ENCODE peak calls at places on chromosome 9, in ten cellular contexts. G, W, V, S, M, X, Q, R, P and F are unnamed samples.

GRCh38 chr9:137755261-137755927 is 122.2 kb upstream of the CACNA1B start:
- DNase-seq in Q (no peak), G (no peak), P (no peak), M (no peak), X (no peak), V (no peak), R (no peak), W (no peak), S (no peak), F (no peak)

GRCh38 chr9:91951944-91952520 is 2.0 kb upstream of the ROR2 start:
- DNase-seq in S (no peak), M (peak; percentile 76), Q (no peak), X (no peak), V (no peak), G (no peak), P (no peak), R (no peak), W (no peak), F (no peak)

GRCh38 chr9:2570615-2571479 is 50.7 kb upstream of the VLDLR start:
- DNase-seq in M (peak; percentile 93), G (peak; percentile 98), X (peak; percentile 88), W (no peak), S (peak; percentile 87), Q (peak; percentile 97), V (peak; percentile 99), R (peak; percentile 93), P (peak; percentile 83), F (peak; percentile 39)

GRCh38 chr9:107242073-107243063 is 40.7 kb upstream of the RAD23B start:
- DNase-seq in V (no peak), G (no peak), P (peak; percentile 36), S (no peak), M (no peak), X (no peak), W (no peak), Q (peak; percentile 72), R (peak; percentile 29), F (no peak)

GRCh38 chr9:89153618-89154017 is 25.0 kb downstream of the SHC3 start:
- DNase-seq in P (peak; percentile 91), W (no peak), G (no peak), Q (peak; percentile 45), X (peak; percentile 22), M (peak; percentile 61), R (peak; percentile 81), V (no peak), S (no peak), F (no peak)

GRCh38 chr9:88998911-88999310 is 7.6 kb downstream of the S1PR3 start:
- DNase-seq in M (peak; percentile 68), R (no peak), W (no peak), S (peak; percentile 63), P (peak; percentile 54), G (peak; percentile 79), V (no peak), Q (no peak), X (peak; percentile 76), F (peak; percentile 55)

GRCh38 chr9:21255538-21256212 is 15.9 kb upstream of the IFNA14 start:
- DNase-seq in R (no peak), X (no peak), Q (no peak), M (no peak), V (no peak), P (no peak), S (no peak), G (no peak), W (no peak), F (no peak)

GRCh38 chr9:114849450-114849849 is 43.6 kb upstream of the TNFSF15 start:
- DNase-seq in G (no peak), P (peak; percentile 65), M (no peak), X (no peak), V (no peak), R (no peak), Q (no peak), S (no peak), W (no peak), F (no peak)

GRCh38 chr9:104245925-104246324 is 151.8 kb downstream of the SMC2 start:
- DNase-seq in R (no peak), G (no peak), M (no peak), V (no peak), P (no peak), Q (no peak), X (no peak), S (no peak), W (no peak), F (no peak)

GRCh38 chr9:68798408-68798807 is 93.4 kb downstream of the PIP5K1B start:
- DNase-seq in G (no peak), X (no peak), R (no peak), Q (no peak), V (no peak), W (no peak), M (no peak), S (no peak), P (no peak), F (no peak)

GRCh38 chr9:129352157-129352870 is 174.3 kb upstream of the IER5L start:
- DNase-seq in M (peak; percentile 43), W (no peak), P (no peak), R (no peak), Q (no peak), G (no peak), V (no peak), X (peak; percentile 57), S (no peak), F (peak; percentile 16)

GRCh38 chr9:88270398-88270797 is 117.8 kb upstream of the SPIN1 start:
- DNase-seq in S (no peak), Q (peak; percentile 52), M (no peak), G (no peak), X (peak; percentile 31), R (peak; percentile 12), V (no peak), P (no peak), W (no peak), F (no peak)

GRCh38 chr9:127172066-127172707 is 49.8 kb upstream of the ANGPTL2 start:
- DNase-seq in G (no peak), P (peak; percentile 27), R (no peak), V (no peak), Q (no peak), X (peak; percentile 10), S (no peak), W (no peak), M (no peak), F (no peak)

GRCh38 chr9:89312154-89312616 is 1.2 kb downstream of the CKS2 start:
- DNase-seq in P (no peak), R (peak; percentile 23), M (peak; percentile 21), V (peak; percentile 39), W (no peak), X (peak; percentile 42), Q (no peak), S (no peak), G (no peak), F (no peak)

GRCh38 chr9:38423939-38424843 is at the start of gene IGFBPL1:
- DNase-seq in S (no peak), P (no peak), Q (no peak), V (peak; percentile 40), G (no peak), R (no peak), W (no peak), X (peak; percentile 74), M (peak; percentile 21), F (no peak)

GRCh38 chr9:122991370-122991830 is 42.1 kb upstream of the GPR21 start:
- DNase-seq in Q (peak; percentile 80), G (no peak), M (peak; percentile 92), S (no peak), V (peak; percentile 60), W (no peak), X (peak; percentile 43), R (peak; percentile 66), P (peak; percentile 90), F (no peak)

GRCh38 chr9:10052916-10053315 is 559.9 kb downstream of the PTPRD start:
- DNase-seq in V (no peak), Q (no peak), P (no peak), X (no peak), W (no peak), M (no peak), S (no peak), R (no peak), G (no peak), F (no peak)

GRCh38 chr9:116094846-116095245 is 58.7 kb upstream of the PAPPA start:
- DNase-seq in X (no peak), Q (no peak), P (no peak), M (no peak), W (no peak), V (no peak), S (no peak), G (no peak), R (peak; percentile 53), F (no peak)
- H3K27ac ChIP-seq in X (no peak overlapping the region), Q (no peak overlapping the region), P (no peak overlapping the region), M (no peak overlapping the region), W (no peak overlapping the region), V (no peak overlapping the region), S (no peak overlapping the region), G (no peak overlapping the region), R (peak overlapping the region; percentile 99), F (no peak overlapping the region)

GRCh38 chr9:35962126-35962906 is 4.4 kb upstream of the OR2S2 start:
- DNase-seq in R (peak; percentile 56), Q (no peak), M (peak; percentile 74), P (peak; percentile 77), X (no peak), V (peak; percentile 85), G (no peak), S (no peak), W (no peak), F (no peak)
- H3K4me3 ChIP-seq in R (no peak overlapping the region), Q (no peak overlapping the region), M (no peak overlapping the region), P (no peak overlapping the region), X (no peak overlapping the region), V (peak overlapping the region; percentile 55), G (peak overlapping the region; percentile 18), S (no peak overlapping the region), W (no peak overlapping the region), F (no peak overlapping the region)

DNA sequence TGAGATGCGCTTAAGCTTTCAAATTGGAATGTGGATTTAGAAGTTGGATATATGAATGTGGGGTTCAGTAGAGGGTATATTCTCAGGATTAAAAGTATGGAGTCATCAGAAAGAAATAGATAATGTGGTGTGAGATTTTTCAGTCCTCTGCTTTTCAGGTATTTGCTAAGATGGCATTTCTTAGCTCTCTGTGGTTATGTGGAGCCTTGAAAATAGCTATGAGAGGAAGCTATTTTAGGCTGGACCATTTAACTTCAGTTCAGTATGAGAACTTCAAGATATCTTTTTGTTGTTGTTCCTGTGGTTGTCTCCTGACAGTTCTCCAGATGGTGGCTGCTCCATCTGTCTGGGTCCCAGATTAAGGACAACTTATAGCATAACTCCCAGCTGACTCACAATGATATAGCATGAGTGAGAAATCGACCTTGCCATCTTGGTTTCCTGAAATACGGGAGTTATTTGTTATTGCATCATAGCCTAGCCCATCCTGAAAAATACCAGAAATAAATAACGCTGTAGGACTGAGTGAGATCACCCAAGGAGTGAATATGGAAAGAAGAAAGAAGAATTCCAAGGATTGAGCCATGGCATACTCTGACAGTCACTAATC is 461.5 kb downstream of the ANXA1 start:
- DNase-seq in X (no peak), M (peak; percentile 39), P (peak; percentile 98), S (no peak), V (no peak), W (no peak), G (no peak), Q (no peak), R (no peak), F (no peak)
- H3K4me1 ChIP-seq in X (no peaks in the 10 kb centered on the region), M (no peaks in the 10 kb centered on the region), P (no peaks in the 10 kb centered on the region), S (no peaks in the 10 kb centered on the region), V (no peaks in the 10 kb centered on the region), W (no peaks in the 10 kb centered on the region), G (no peaks in the 10 kb centered on the region), Q (peaks cover 7% of the 10 kb centered on the region), R (no peaks in the 10 kb centered on the region), F (no peaks in the 10 kb centered on the region)

DNA sequence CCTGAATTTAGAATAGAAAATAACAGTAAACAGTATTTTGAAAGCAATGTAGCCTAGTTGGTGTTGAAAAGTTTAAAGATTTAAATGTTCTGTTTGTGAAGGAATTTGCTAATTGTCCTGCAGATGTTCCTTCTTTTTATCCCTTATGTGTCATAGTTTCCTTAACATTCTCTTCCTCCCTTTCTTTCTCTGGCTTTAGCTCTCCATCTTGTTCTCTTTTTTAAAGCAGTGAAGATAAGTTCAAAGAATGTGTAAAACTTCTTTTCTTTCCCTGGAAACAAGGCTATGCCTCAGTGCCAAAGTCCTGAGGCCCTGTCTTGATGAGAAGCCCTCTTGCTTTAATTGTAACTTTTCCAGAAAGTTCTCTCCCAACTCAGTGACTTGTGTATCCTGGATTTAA is 24.4 kb upstream of the GAS1 start:
- DNase-seq in R (no peak), P (no peak), V (no peak), S (no peak), Q (no peak), W (no peak), X (no peak), G (no peak), M (peak; percentile 35), F (no peak)
- H3K27ac ChIP-seq in R (no peak overlapping the region), P (no peak overlapping the region), V (no peak overlapping the region), S (no peak overlapping the region), Q (no peak overlapping the region), W (no peak overlapping the region), X (peak overlapping the region; percentile 22), G (no peak overlapping the region), M (no peak overlapping the region), F (no peak overlapping the region)